ENCODE peak calls at places on chromosome 3, in ten cellular contexts. One of them, this sample, is unnamed.

GRCh38 chr3:55873523-55874254 is 386.6 kb upstream of the WNT5A start:
- DNase-seq in neural progenitor cell: no peak
- DNase-seq in GM23248: no peak
- DNase-seq in esophagus muscularis mucosa: peak; percentile 64
- DNase-seq in neuronal stem cell: no peak
- DNase-seq in body of pancreas: no peak
- DNase-seq in aorta: no peak
- DNase-seq in PC-9: peak; percentile 92
- DNase-seq in A673: no peak
- DNase-seq in transverse colon: no peak
- DNase-seq in this sample: no peak

GRCh38 chr3:159854500-159855124 is 134.0 kb upstream of the IL12A start:
- DNase-seq in neuronal stem cell: no peak
- DNase-seq in A673: no peak
- DNase-seq in neural progenitor cell: no peak
- DNase-seq in esophagus muscularis mucosa: no peak
- DNase-seq in aorta: no peak
- DNase-seq in transverse colon: no peak
- DNase-seq in PC-9: peak; percentile 99
- DNase-seq in body of pancreas: no peak
- DNase-seq in GM23248: peak; percentile 95
- DNase-seq in this sample: no peak

GRCh38 chr3:10315771-10316344 is 5.1 kb downstream of the SEC13 start:
- DNase-seq in neuronal stem cell: no peak
- DNase-seq in PC-9: no peak
- DNase-seq in GM23248: no peak
- DNase-seq in transverse colon: no peak
- DNase-seq in body of pancreas: no peak
- DNase-seq in aorta: no peak
- DNase-seq in A673: no peak
- DNase-seq in esophagus muscularis mucosa: no peak
- DNase-seq in neural progenitor cell: no peak
- DNase-seq in this sample: no peak

GRCh38 chr3:81041331-81041730 is 720.1 kb downstream of the GBE1 start:
- DNase-seq in transverse colon: no peak
- DNase-seq in GM23248: peak; percentile 0
- DNase-seq in PC-9: no peak
- DNase-seq in neuronal stem cell: no peak
- DNase-seq in aorta: no peak
- DNase-seq in body of pancreas: no peak
- DNase-seq in neural progenitor cell: no peak
- DNase-seq in A673: no peak
- DNase-seq in esophagus muscularis mucosa: no peak
- DNase-seq in this sample: no peak

GRCh38 chr3:112376413-112376812 is 43.5 kb downstream of the CD200 start:
- DNase-seq in transverse colon: no peak
- DNase-seq in A673: no peak
- DNase-seq in neuronal stem cell: no peak
- DNase-seq in neural progenitor cell: no peak
- DNase-seq in PC-9: no peak
- DNase-seq in esophagus muscularis mucosa: no peak
- DNase-seq in aorta: no peak
- DNase-seq in body of pancreas: no peak
- DNase-seq in GM23248: no peak
- DNase-seq in this sample: no peak

GRCh38 chr3:55330355-55330754 is 156.8 kb downstream of the WNT5A start:
- DNase-seq in aorta: no peak
- DNase-seq in transverse colon: no peak
- DNase-seq in PC-9: peak; percentile 96
- DNase-seq in A673: peak; percentile 0
- DNase-seq in neuronal stem cell: no peak
- DNase-seq in GM23248: peak; percentile 98
- DNase-seq in neural progenitor cell: no peak
- DNase-seq in body of pancreas: no peak
- DNase-seq in esophagus muscularis mucosa: no peak
- DNase-seq in this sample: no peak

GRCh38 chr3:167967257-167968010 is 128.3 kb downstream of the GOLIM4 start:
- DNase-seq in transverse colon: no peak
- DNase-seq in body of pancreas: no peak
- DNase-seq in aorta: no peak
- DNase-seq in PC-9: no peak
- DNase-seq in GM23248: no peak
- DNase-seq in neural progenitor cell: no peak
- DNase-seq in neuronal stem cell: no peak
- DNase-seq in A673: no peak
- DNase-seq in esophagus muscularis mucosa: no peak
- DNase-seq in this sample: peak; percentile 47

GRCh38 chr3:72446406-72447058 is 401.7 kb downstream of the SHQ1 start:
- DNase-seq in aorta: no peak
- DNase-seq in A673: peak; percentile 42
- DNase-seq in neuronal stem cell: no peak
- DNase-seq in PC-9: peak; percentile 35
- DNase-seq in GM23248: peak; percentile 54
- DNase-seq in esophagus muscularis mucosa: no peak
- DNase-seq in neural progenitor cell: no peak
- DNase-seq in transverse colon: no peak
- DNase-seq in body of pancreas: no peak
- DNase-seq in this sample: no peak

GRCh38 chr3:178966299-178967183 is 105.1 kb downstream of the ZMAT3 start:
- DNase-seq in A673: peak; percentile 89
- DNase-seq in PC-9: peak; percentile 47
- DNase-seq in GM23248: peak; percentile 67
- DNase-seq in aorta: no peak
- DNase-seq in neural progenitor cell: no peak
- DNase-seq in transverse colon: no peak
- DNase-seq in body of pancreas: peak; percentile 61
- DNase-seq in neuronal stem cell: no peak
- DNase-seq in esophagus muscularis mucosa: no peak
- DNase-seq in this sample: no peak

GRCh38 chr3:136377499-136377898 is 127.4 kb downstream of the PCCB start:
- DNase-seq in body of pancreas: no peak
- DNase-seq in transverse colon: no peak
- DNase-seq in neural progenitor cell: no peak
- DNase-seq in aorta: no peak
- DNase-seq in esophagus muscularis mucosa: no peak
- DNase-seq in GM23248: no peak
- DNase-seq in A673: peak; percentile 7
- DNase-seq in PC-9: no peak
- DNase-seq in neuronal stem cell: no peak
- DNase-seq in this sample: no peak

GRCh38 chr3:166582231-166582630 is 745.0 kb upstream of the BCHE start:
- DNase-seq in A673: no peak
- DNase-seq in neural progenitor cell: no peak
- DNase-seq in body of pancreas: no peak
- DNase-seq in GM23248: no peak
- DNase-seq in PC-9: no peak
- DNase-seq in neuronal stem cell: no peak
- DNase-seq in aorta: no peak
- DNase-seq in esophagus muscularis mucosa: no peak
- DNase-seq in transverse colon: no peak
- DNase-seq in this sample: no peak

GRCh38 chr3:111932962-111933361 is 45.9 kb upstream of the ABHD10 start:
- DNase-seq in PC-9: no peak
- DNase-seq in esophagus muscularis mucosa: no peak
- DNase-seq in neuronal stem cell: no peak
- DNase-seq in body of pancreas: no peak
- DNase-seq in neural progenitor cell: no peak
- DNase-seq in A673: no peak
- DNase-seq in transverse colon: no peak
- DNase-seq in GM23248: no peak
- DNase-seq in aorta: no peak
- DNase-seq in this sample: no peak

DNA sequence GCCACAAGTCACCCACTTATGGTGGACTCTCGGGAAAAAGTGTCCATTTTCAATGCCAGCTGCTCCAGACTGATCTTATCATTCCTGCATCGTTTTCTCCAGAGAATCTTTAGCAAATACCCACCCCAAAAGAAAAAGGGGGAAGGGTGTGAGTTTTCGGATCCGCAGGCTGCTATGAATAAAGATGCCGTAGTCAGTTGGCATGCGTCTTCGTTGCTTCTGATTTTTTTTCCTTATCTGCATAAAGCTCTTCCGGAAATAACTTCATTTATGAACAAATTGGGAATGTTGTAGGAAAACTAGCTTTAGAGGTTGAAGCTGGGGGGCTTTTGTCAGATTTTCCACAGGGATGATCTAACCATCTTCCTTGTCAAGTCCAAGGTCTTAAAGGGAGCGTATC is 22.4 kb upstream of the VILL start:
- DNase-seq in PC-9: no peak
- DNase-seq in esophagus muscularis mucosa: no peak
- DNase-seq in neuronal stem cell: no peak
- DNase-seq in GM23248: no peak
- DNase-seq in neural progenitor cell: no peak
- DNase-seq in A673: no peak
- DNase-seq in transverse colon: no peak
- DNase-seq in body of pancreas: no peak
- DNase-seq in aorta: no peak
- DNase-seq in this sample: no peak
- H3K4me1 ChIP-seq in PC-9: no peaks in the 10 kb centered on the region
- H3K4me1 ChIP-seq in esophagus muscularis mucosa: peaks cover 22% of the 10 kb centered on the region
- H3K4me1 ChIP-seq in neuronal stem cell: no peaks in the 10 kb centered on the region
- H3K4me1 ChIP-seq in GM23248: peaks cover under 1% of the 10 kb centered on the region
- H3K4me1 ChIP-seq in neural progenitor cell: peaks cover under 1% of the 10 kb centered on the region
- H3K4me1 ChIP-seq in A673: peaks cover 4% of the 10 kb centered on the region
- H3K4me1 ChIP-seq in transverse colon: peaks cover 22% of the 10 kb centered on the region
- H3K4me1 ChIP-seq in body of pancreas: peaks cover 35% of the 10 kb centered on the region
- H3K4me1 ChIP-seq in aorta: no peaks in the 10 kb centered on the region
- H3K4me1 ChIP-seq in this sample: peaks cover 31% of the 10 kb centered on the region

DNA sequence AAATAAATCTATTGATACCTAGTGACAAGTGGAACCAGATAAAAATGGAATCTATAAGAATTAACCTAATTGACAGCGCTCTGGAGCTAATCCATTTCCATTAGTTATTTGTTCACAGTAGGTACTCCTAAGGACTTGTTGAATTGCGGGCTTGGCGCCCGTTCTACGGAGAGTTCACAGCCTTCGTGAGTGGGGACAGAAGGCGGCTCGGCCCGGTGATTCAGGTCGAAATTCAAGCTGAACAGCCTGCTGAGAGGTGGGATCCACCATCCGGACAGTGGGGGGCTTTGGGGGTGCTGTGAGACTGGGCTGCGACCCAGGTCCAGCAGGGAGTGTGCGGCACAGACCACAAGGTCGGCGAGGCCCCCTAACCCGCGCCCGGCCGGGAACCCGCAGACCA is 779 bp upstream of the CTNNB1 start:
- DNase-seq in GM23248: peak; percentile 36
- DNase-seq in A673: peak; percentile 7
- DNase-seq in transverse colon: peak; percentile 42
- DNase-seq in neuronal stem cell: peak; percentile 43
- DNase-seq in aorta: peak; percentile 60
- DNase-seq in esophagus muscularis mucosa: no peak
- DNase-seq in body of pancreas: peak; percentile 68
- DNase-seq in PC-9: no peak
- DNase-seq in neural progenitor cell: peak; percentile 62
- DNase-seq in this sample: no peak
- H3K4me1 ChIP-seq in GM23248: peaks cover 24% of the 10 kb centered on the region
- H3K4me1 ChIP-seq in A673: peaks cover 6% of the 10 kb centered on the region
- H3K4me1 ChIP-seq in transverse colon: peaks cover 18% of the 10 kb centered on the region
- H3K4me1 ChIP-seq in neuronal stem cell: peaks cover 21% of the 10 kb centered on the region
- H3K4me1 ChIP-seq in aorta: peaks cover 1% of the 10 kb centered on the region
- H3K4me1 ChIP-seq in esophagus muscularis mucosa: peaks cover 38% of the 10 kb centered on the region
- H3K4me1 ChIP-seq in body of pancreas: peaks cover 30% of the 10 kb centered on the region
- H3K4me1 ChIP-seq in PC-9: peaks cover 24% of the 10 kb centered on the region
- H3K4me1 ChIP-seq in neural progenitor cell: peaks cover 44% of the 10 kb centered on the region
- H3K4me1 ChIP-seq in this sample: peaks cover 30% of the 10 kb centered on the region

GRCh38 chr3:23822559-23822958 is 16.8 kb downstream of the UBE2E1 start:
- DNase-seq in body of pancreas: no peak
- DNase-seq in aorta: no peak
- DNase-seq in esophagus muscularis mucosa: no peak
- DNase-seq in neuronal stem cell: no peak
- DNase-seq in transverse colon: no peak
- DNase-seq in A673: no peak
- DNase-seq in neural progenitor cell: no peak
- DNase-seq in GM23248: no peak
- DNase-seq in PC-9: no peak
- DNase-seq in this sample: no peak
- H3K4me1 ChIP-seq in body of pancreas: peaks cover 31% of the 10 kb centered on the region
- H3K4me1 ChIP-seq in aorta: peaks cover 2% of the 10 kb centered on the region
- H3K4me1 ChIP-seq in esophagus muscularis mucosa: peaks cover 86% of the 10 kb centered on the region
- H3K4me1 ChIP-seq in neuronal stem cell: no peaks in the 10 kb centered on the region
- H3K4me1 ChIP-seq in transverse colon: peaks cover 18% of the 10 kb centered on the region
- H3K4me1 ChIP-seq in A673: peaks cover 25% of the 10 kb centered on the region
- H3K4me1 ChIP-seq in neural progenitor cell: peaks cover 55% of the 10 kb centered on the region
- H3K4me1 ChIP-seq in GM23248: no peaks in the 10 kb centered on the region
- H3K4me1 ChIP-seq in PC-9: peaks cover 12% of the 10 kb centered on the region
- H3K4me1 ChIP-seq in this sample: peaks cover 23% of the 10 kb centered on the region

GRCh38 chr3:46930945-46931403 is 45.6 kb downstream of the CCDC12 start:
- DNase-seq in neural progenitor cell: no peak
- DNase-seq in neuronal stem cell: no peak
- DNase-seq in A673: no peak
- DNase-seq in body of pancreas: peak; percentile 52
- DNase-seq in esophagus muscularis mucosa: no peak
- DNase-seq in transverse colon: no peak
- DNase-seq in GM23248: no peak
- DNase-seq in PC-9: peak; percentile 98
- DNase-seq in aorta: no peak
- DNase-seq in this sample: no peak

GRCh38 chr3:46928297-46928696 is 48.2 kb downstream of the CCDC12 start:
- DNase-seq in neuronal stem cell: no peak
- DNase-seq in PC-9: no peak
- DNase-seq in esophagus muscularis mucosa: no peak
- DNase-seq in body of pancreas: peak; percentile 2
- DNase-seq in aorta: no peak
- DNase-seq in neural progenitor cell: no peak
- DNase-seq in A673: no peak
- DNase-seq in transverse colon: no peak
- DNase-seq in GM23248: no peak
- DNase-seq in this sample: no peak

GRCh38 chr3:46930176-46930944 is 46.2 kb downstream of the CCDC12 start:
- DNase-seq in PC-9: no peak
- DNase-seq in GM23248: no peak
- DNase-seq in neuronal stem cell: no peak
- DNase-seq in aorta: no peak
- DNase-seq in esophagus muscularis mucosa: no peak
- DNase-seq in body of pancreas: peak; percentile 52
- DNase-seq in transverse colon: no peak
- DNase-seq in neural progenitor cell: no peak
- DNase-seq in A673: no peak
- DNase-seq in this sample: no peak

GRCh38 chr3:46927718-46928073 is 48.8 kb downstream of the CCDC12 start:
- DNase-seq in GM23248: no peak
- DNase-seq in PC-9: no peak
- DNase-seq in esophagus muscularis mucosa: no peak
- DNase-seq in A673: no peak
- DNase-seq in neuronal stem cell: no peak
- DNase-seq in transverse colon: no peak
- DNase-seq in body of pancreas: no peak
- DNase-seq in neural progenitor cell: no peak
- DNase-seq in aorta: no peak
- DNase-seq in this sample: no peak

GRCh38 chr3:46929324-46929723 is 47.2 kb downstream of the CCDC12 start:
- DNase-seq in neuronal stem cell: no peak
- DNase-seq in esophagus muscularis mucosa: no peak
- DNase-seq in A673: no peak
- DNase-seq in body of pancreas: peak; percentile 85
- DNase-seq in PC-9: no peak
- DNase-seq in neural progenitor cell: no peak
- DNase-seq in aorta: no peak
- DNase-seq in transverse colon: peak; percentile 76
- DNase-seq in GM23248: no peak
- DNase-seq in this sample: peak; percentile 85
- H3K4me1 ChIP-seq in neuronal stem cell: no peaks in the 10 kb centered on the region
- H3K4me1 ChIP-seq in esophagus muscularis mucosa: peaks cover 96% of the 10 kb centered on the region
- H3K4me1 ChIP-seq in A673: no peaks in the 10 kb centered on the region
- H3K4me1 ChIP-seq in body of pancreas: peaks cover 77% of the 10 kb centered on the region
- H3K4me1 ChIP-seq in PC-9: peaks cover 59% of the 10 kb centered on the region
- H3K4me1 ChIP-seq in neural progenitor cell: peaks cover 7% of the 10 kb centered on the region
- H3K4me1 ChIP-seq in aorta: peaks cover 6% of the 10 kb centered on the region
- H3K4me1 ChIP-seq in transverse colon: peaks cover 76% of the 10 kb centered on the region
- H3K4me1 ChIP-seq in GM23248: peaks cover 28% of the 10 kb centered on the region
- H3K4me1 ChIP-seq in this sample: peaks cover 92% of the 10 kb centered on the region

This sample was measured in upper lobe of left lung.